ENCODE peak calls at places on chromosomes 13 and 19, in seven cellular contexts. X, Y, W, N, P, K and T are unnamed samples.

GRCh38 chr13:111505175-111505777 is 184.8 kb downstream of the TEX29 start:
- DNase-seq in X (no peak), N (no peak), Y (no peak), K (no peak), P (no peak), W (peak; percentile 29), T (no peak)

GRCh38 chr13:29674532-29674931 is 79.0 kb upstream of the SLC7A1 start:
- DNase-seq in P (no peak), K (no peak), W (no peak), X (no peak), Y (no peak), N (no peak), T (no peak)

GRCh38 chr19:51564791-51565190 is 6.3 kb upstream of the ZNF175 start:
- DNase-seq in K (no peak), W (no peak), N (no peak), P (no peak), X (no peak), Y (peak; percentile 72), T (no peak)

GRCh38 chr19:31600731-31601295 is 251.6 kb upstream of the TSHZ3 start:
- DNase-seq in P (no peak), Y (no peak), X (no peak), K (no peak), N (no peak), W (no peak), T (peak; percentile 53)

GRCh38 chr19:42512743-42513304 is 15.5 kb downstream of the CEACAM1 start:
- DNase-seq in X (no peak), W (no peak), K (no peak), P (no peak), N (no peak), Y (no peak), T (no peak)

GRCh38 chr13:36965767-36966166 is 33.4 kb downstream of the ALG5 start:
- DNase-seq in N (no peak), X (no peak), K (no peak), W (no peak), P (no peak), Y (no peak), T (no peak)

GRCh38 chr13:86298741-86299140 is 499.5 kb upstream of the SLITRK6 start:
- DNase-seq in N (no peak), P (no peak), Y (no peak), K (no peak), X (no peak), W (no peak), T (no peak)

GRCh38 chr13:87884874-87885273 is 213.7 kb downstream of the SLITRK5 start:
- DNase-seq in N (no peak), P (no peak), W (no peak), X (no peak), Y (no peak), K (no peak), T (no peak)

GRCh38 chr19:35040826-35041547 is 534 bp upstream of the HPN start:
- DNase-seq in Y (no peak), P (peak; percentile 78), W (peak; percentile 89), K (peak; percentile 93), X (peak; percentile 96), N (peak; percentile 92), T (peak; percentile 89)

DNA sequence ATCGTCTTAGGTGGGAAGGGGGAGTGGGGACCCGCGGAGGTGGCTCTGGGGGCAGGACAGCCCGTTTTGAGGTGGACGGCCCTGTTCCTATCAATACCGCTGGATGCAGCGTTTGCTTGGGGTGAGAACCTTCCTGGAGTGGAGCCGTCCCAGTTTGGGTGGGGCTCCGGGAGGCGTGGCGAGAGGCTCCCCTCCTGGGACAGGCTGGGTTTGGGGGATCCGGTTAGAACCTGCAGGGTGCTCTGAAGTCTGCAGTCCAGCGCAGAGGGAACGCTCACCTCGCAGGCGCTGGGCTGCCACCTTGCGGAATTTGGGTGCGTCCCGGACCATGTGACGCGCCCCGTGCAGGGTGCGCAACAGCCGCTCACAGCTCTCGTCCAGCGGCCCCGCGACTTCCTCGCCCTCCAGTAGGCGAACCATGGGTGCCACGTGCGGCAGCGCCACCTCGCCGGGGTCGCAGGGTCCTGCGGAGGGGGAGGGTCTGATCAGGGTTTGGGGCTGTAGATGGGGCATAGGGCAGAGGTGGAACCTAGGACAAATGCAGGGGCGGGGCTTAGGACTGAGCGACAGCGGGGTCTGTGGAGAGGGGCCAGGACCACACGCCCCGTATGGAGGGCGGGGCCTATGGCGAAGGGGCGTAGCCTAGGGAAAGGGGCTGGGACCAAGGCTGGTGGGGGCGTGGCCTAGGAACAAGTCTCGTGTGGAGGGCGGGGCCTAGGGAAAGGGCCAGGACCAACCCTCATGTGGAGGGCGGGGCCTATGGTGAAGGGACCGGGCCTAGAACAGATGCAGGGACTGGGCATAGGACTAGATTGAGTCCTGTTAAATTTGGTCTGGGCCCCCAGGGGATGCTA is 13.8 kb downstream of the SH2D3A start:
- DNase-seq in Y (peak; percentile 98), X (peak; percentile 87), K (peak; percentile 80), P (peak; percentile 83), W (peak; percentile 86), N (no peak), T (peak; percentile 90)
- H3K27ac ChIP-seq in Y (peak overlapping the region; percentile 17), X (peak overlapping the region; percentile 62), K (peak overlapping the region; percentile 56), P (no peak overlapping the region), W (no peak overlapping the region), N (peak overlapping the region; percentile 54), T (peak overlapping the region; percentile 69)

GRCh38 chr19:46213806-46214205 is 15.7 kb upstream of the IGFL1 start:
- DNase-seq in X (no peak), N (no peak), W (no peak), Y (no peak), K (no peak), P (no peak), T (no peak)
- H3K27ac ChIP-seq in X (no peak overlapping the region), N (no peak overlapping the region), W (no peak overlapping the region), Y (no peak overlapping the region), K (no peak overlapping the region), P (no peak overlapping the region), T (no peak overlapping the region)

GRCh38 chr13:27960362-27961226 is 8.5 kb downstream of the CDX2 start:
- DNase-seq in W (peak; percentile 62), N (peak; percentile 95), Y (no peak), X (peak; percentile 37), P (no peak), K (peak; percentile 52), T (no peak)

GRCh38 chr13:27962128-27962841 is 6.8 kb downstream of the CDX2 start:
- DNase-seq in Y (no peak), X (no peak), K (no peak), P (no peak), N (no peak), W (no peak), T (no peak)

GRCh38 chr13:27958928-27959539 is 10.1 kb downstream of the CDX2 start:
- DNase-seq in N (no peak), Y (peak; percentile 41), X (no peak), P (no peak), W (no peak), K (no peak), T (no peak)

GRCh38 chr13:27961227-27962085 is 7.7 kb downstream of the CDX2 start:
- DNase-seq in K (no peak), N (no peak), Y (no peak), W (no peak), P (no peak), X (no peak), T (no peak)

DNA sequence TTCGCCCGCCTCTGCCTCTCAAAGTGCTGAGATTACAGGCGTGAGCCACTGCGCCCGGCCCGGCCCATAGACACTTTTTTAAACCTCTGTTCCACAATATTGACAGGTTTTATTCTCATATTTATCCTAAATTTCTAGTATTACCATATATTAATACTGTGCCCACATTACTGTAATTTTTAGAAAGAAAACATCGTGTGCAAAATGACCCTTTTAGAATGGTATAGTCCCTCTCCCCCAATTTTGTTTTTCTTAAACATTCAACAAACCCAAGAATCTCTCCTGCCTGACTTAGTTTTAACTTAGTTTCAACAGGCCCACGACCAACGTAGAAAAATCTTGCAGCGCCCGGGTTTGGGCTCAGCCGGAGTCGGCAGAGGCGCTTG is 9.1 kb downstream of the CDX2 start:
- DNase-seq in W (no peak), N (no peak), P (no peak), Y (no peak), K (no peak), X (no peak), T (no peak)
- H3K27ac ChIP-seq in W (no peak overlapping the region), N (peak overlapping the region; percentile 81), P (no peak overlapping the region), Y (no peak overlapping the region), K (no peak overlapping the region), X (no peak overlapping the region), T (no peak overlapping the region)

DNA sequence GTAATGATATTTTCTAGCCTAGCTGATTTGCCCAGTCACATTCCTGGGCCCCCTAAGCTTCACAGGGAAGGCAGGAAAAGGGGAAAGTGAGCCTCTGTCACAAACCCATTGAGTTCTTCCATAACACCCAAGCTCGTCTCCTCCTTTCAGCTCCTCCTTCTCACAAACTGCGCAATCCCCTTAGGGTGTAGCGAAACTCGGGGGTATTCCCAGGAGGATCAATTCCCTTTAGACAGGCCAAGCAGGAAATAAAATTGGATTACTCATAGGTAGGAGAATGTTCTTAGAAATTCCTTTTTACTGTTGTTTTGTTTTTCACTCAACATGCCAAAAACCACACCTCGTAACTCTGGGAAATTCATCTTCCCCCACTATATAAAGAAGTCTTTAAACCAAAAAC is 139.3 kb downstream of the IRS2 start:
- DNase-seq in Y (no peak), K (no peak), X (no peak), N (no peak), W (no peak), P (no peak), T (no peak)
- H3K27ac ChIP-seq in Y (no peak overlapping the region), K (peak overlapping the region; percentile 21), X (no peak overlapping the region), N (no peak overlapping the region), W (no peak overlapping the region), P (no peak overlapping the region), T (no peak overlapping the region)

GRCh38 chr19:15104411-15104810 is 2.8 kb upstream of the SYDE1 start:
- DNase-seq in K (no peak), W (no peak), Y (no peak), X (no peak), N (no peak), P (no peak), T (no peak)
- H3K27ac ChIP-seq in K (no peak overlapping the region), W (no peak overlapping the region), Y (no peak overlapping the region), X (no peak overlapping the region), N (no peak overlapping the region), P (no peak overlapping the region), T (no peak overlapping the region)

DNA sequence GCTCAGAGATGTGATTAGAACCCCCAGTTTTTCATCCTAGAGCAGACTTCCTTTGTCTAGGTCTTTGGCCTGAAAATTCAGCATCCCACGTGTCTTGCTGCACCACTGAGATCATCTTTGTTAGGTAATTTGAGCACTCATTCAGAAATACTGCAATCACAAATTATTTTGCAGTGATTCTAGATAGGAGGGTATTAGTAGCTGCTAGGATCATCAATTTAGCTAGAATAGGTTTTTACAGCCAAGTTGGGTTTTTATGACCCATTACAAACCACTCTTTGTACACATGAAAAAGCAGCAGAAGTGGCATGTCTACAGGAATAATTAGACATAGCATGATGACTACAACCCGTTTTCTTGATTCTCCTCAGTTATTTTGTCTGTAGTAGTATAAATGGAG is 219.6 kb downstream of the GPC6 start:
- DNase-seq in K (no peak), Y (no peak), X (no peak), W (no peak), N (no peak), P (no peak), T (no peak)
- H3K27ac ChIP-seq in K (no peak overlapping the region), Y (no peak overlapping the region), X (no peak overlapping the region), W (no peak overlapping the region), N (no peak overlapping the region), P (no peak overlapping the region), T (no peak overlapping the region)